ENCODE peak calls at places on chromosomes 11 and 22, in six cellular contexts. S is ureter; I is Peyer's patch; V is CD8-positive, alpha-beta memory T cell; O is right lobe of liver; Q is epithelial cell of prostate. C is an unnamed sample.

GRCh38 chr11:7635137-7635536 is 38.2 kb downstream of the CYB5R2 start:
- DNase-seq in S (no peak), I (no peak), V (no peak), O (peak), Q (no peak), C (no peak)

GRCh38 chr11:86799680-86800075 is 664 bp upstream of the PRSS23 start:
- DNase-seq in S (no peak), I (no peak), V (no peak), O (no peak), Q (no peak), C (no peak)

GRCh38 chr11:11186249-11186648 is 166.8 kb downstream of the CSNK2A3 start:
- DNase-seq in S (no peak), I (no peak), V (no peak), O (no peak), Q (no peak), C (no peak)

GRCh38 chr11:68432874-68433273 is 27.7 kb upstream of the PPP6R3 start:
- DNase-seq in S (no peak), I (no peak), V (no peak), O (no peak), Q (no peak), C (no peak)

GRCh38 chr11:282630-283360 is 4.6 kb downstream of the NLRP6 start:
- DNase-seq in S (no peak), I (no peak), V (no peak), O (no peak), Q (no peak), C (no peak)

GRCh38 chr11:46731545-46731944 is 12.5 kb downstream of the F2 start:
- DNase-seq in S (no peak), I (no peak), V (no peak), O (no peak), Q (no peak), C (no peak)

GRCh38 chr11:95150977-95151684 is 61.5 kb downstream of the ENDOD1 start:
- DNase-seq in S (peak), I (peak), V (peak), O (peak), Q (peak), C (peak)

GRCh38 chr11:121575250-121575962 is 122.6 kb upstream of the SORL1-AS1 start:
- DNase-seq in S (peak), I (peak), V (no peak), O (peak), Q (no peak), C (no peak)

GRCh38 chr11:20011294-20011951 is 148.9 kb downstream of the DBX1 start:
- DNase-seq in S (no peak), I (no peak), V (no peak), O (no peak), Q (no peak), C (no peak)

GRCh38 chr22:46577361-46578249 is 40.2 kb upstream of the CELSR1 start:
- DNase-seq in S (peak), I (no peak), V (peak), O (peak), Q (no peak), C (peak)

GRCh38 chr22:26957176-26957575 is 299.8 kb downstream of the MIAT start:
- DNase-seq in S (no peak), I (no peak), V (no peak), O (no peak), Q (no peak), C (no peak)